ENCODE peak calls at places on chromosomes 7 and 10, in ten cellular contexts. One of them, this sample, is unnamed.

GRCh38 chr10:112755446-112756117 is 194.5 kb upstream of the TCF7L2 start:
- DNase-seq in choroid plexus epithelial cell: no peak
- DNase-seq in CD8-positive, alpha-beta memory T cell: no peak
- DNase-seq in IMR-90: no peak
- DNase-seq in epithelial cell of proximal tubule: no peak
- DNase-seq in RWPE1: no peak
- DNase-seq in vagina: no peak
- DNase-seq in NCI-H1417: no peak
- DNase-seq in NCI-H2081 treated with DMSO at 0.1 percent for 48 hours: no peak
- DNase-seq in HTR-8/SVneo: no peak
- DNase-seq in this sample: no peak

GRCh38 chr7:48209004-48209600 is 37.8 kb downstream of the ABCA13 start:
- DNase-seq in choroid plexus epithelial cell: no peak
- DNase-seq in RWPE1: no peak
- DNase-seq in NCI-H2081 treated with DMSO at 0.1 percent for 48 hours: no peak
- DNase-seq in CD8-positive, alpha-beta memory T cell: no peak
- DNase-seq in NCI-H1417: no peak
- DNase-seq in vagina: no peak
- DNase-seq in epithelial cell of proximal tubule: no peak
- DNase-seq in HTR-8/SVneo: no peak
- DNase-seq in IMR-90: no peak
- DNase-seq in this sample: no peak

GRCh38 chr10:15802375-15802949 is 57.8 kb downstream of the MINDY3 start:
- DNase-seq in CD8-positive, alpha-beta memory T cell: no peak
- DNase-seq in epithelial cell of proximal tubule: no peak
- DNase-seq in RWPE1: no peak
- DNase-seq in NCI-H1417: no peak
- DNase-seq in choroid plexus epithelial cell: peak
- DNase-seq in NCI-H2081 treated with DMSO at 0.1 percent for 48 hours: no peak
- DNase-seq in HTR-8/SVneo: no peak
- DNase-seq in vagina: no peak
- DNase-seq in IMR-90: no peak
- DNase-seq in this sample: peak

GRCh38 chr7:14133752-14134151 is 144.3 kb upstream of the ETV1 start:
- DNase-seq in epithelial cell of proximal tubule: no peak
- DNase-seq in IMR-90: no peak
- DNase-seq in HTR-8/SVneo: no peak
- DNase-seq in RWPE1: no peak
- DNase-seq in choroid plexus epithelial cell: no peak
- DNase-seq in NCI-H1417: no peak
- DNase-seq in NCI-H2081 treated with DMSO at 0.1 percent for 48 hours: no peak
- DNase-seq in vagina: no peak
- DNase-seq in CD8-positive, alpha-beta memory T cell: no peak
- DNase-seq in this sample: no peak

GRCh38 chr7:47411281-47411869 is 170.5 kb downstream of the TNS3 start:
- DNase-seq in IMR-90: no peak
- DNase-seq in epithelial cell of proximal tubule: no peak
- DNase-seq in HTR-8/SVneo: no peak
- DNase-seq in vagina: no peak
- DNase-seq in choroid plexus epithelial cell: no peak
- DNase-seq in NCI-H2081 treated with DMSO at 0.1 percent for 48 hours: no peak
- DNase-seq in CD8-positive, alpha-beta memory T cell: no peak
- DNase-seq in NCI-H1417: no peak
- DNase-seq in RWPE1: no peak
- DNase-seq in this sample: no peak

GRCh38 chr10:27072436-27073114 is 27.7 kb downstream of the ANKRD26 start:
- DNase-seq in HTR-8/SVneo: no peak
- DNase-seq in RWPE1: no peak
- DNase-seq in epithelial cell of proximal tubule: no peak
- DNase-seq in vagina: no peak
- DNase-seq in NCI-H2081 treated with DMSO at 0.1 percent for 48 hours: no peak
- DNase-seq in IMR-90: no peak
- DNase-seq in NCI-H1417: no peak
- DNase-seq in CD8-positive, alpha-beta memory T cell: no peak
- DNase-seq in choroid plexus epithelial cell: peak
- DNase-seq in this sample: no peak

GRCh38 chr7:68730194-68730593 is 868.1 kb upstream of the AUTS2 start:
- DNase-seq in HTR-8/SVneo: no peak
- DNase-seq in epithelial cell of proximal tubule: no peak
- DNase-seq in NCI-H2081 treated with DMSO at 0.1 percent for 48 hours: no peak
- DNase-seq in CD8-positive, alpha-beta memory T cell: no peak
- DNase-seq in NCI-H1417: no peak
- DNase-seq in IMR-90: no peak
- DNase-seq in choroid plexus epithelial cell: no peak
- DNase-seq in vagina: no peak
- DNase-seq in RWPE1: no peak
- DNase-seq in this sample: no peak

GRCh38 chr10:86798636-86799035 is 42.2 kb downstream of the BMPR1A start:
- DNase-seq in NCI-H1417: no peak
- DNase-seq in choroid plexus epithelial cell: peak
- DNase-seq in IMR-90: peak
- DNase-seq in CD8-positive, alpha-beta memory T cell: no peak
- DNase-seq in HTR-8/SVneo: no peak
- DNase-seq in NCI-H2081 treated with DMSO at 0.1 percent for 48 hours: no peak
- DNase-seq in vagina: no peak
- DNase-seq in RWPE1: no peak
- DNase-seq in epithelial cell of proximal tubule: no peak
- DNase-seq in this sample: no peak

GRCh38 chr7:33792547-33793105 is 112.7 kb upstream of the BMPER start:
- DNase-seq in epithelial cell of proximal tubule: no peak
- DNase-seq in choroid plexus epithelial cell: no peak
- DNase-seq in RWPE1: no peak
- DNase-seq in vagina: no peak
- DNase-seq in NCI-H2081 treated with DMSO at 0.1 percent for 48 hours: peak
- DNase-seq in CD8-positive, alpha-beta memory T cell: no peak
- DNase-seq in NCI-H1417: no peak
- DNase-seq in HTR-8/SVneo: no peak
- DNase-seq in IMR-90: no peak
- DNase-seq in this sample: no peak

GRCh38 chr7:13581097-13581496 is 408.4 kb downstream of the ETV1 start:
- DNase-seq in RWPE1: no peak
- DNase-seq in CD8-positive, alpha-beta memory T cell: no peak
- DNase-seq in vagina: no peak
- DNase-seq in NCI-H1417: no peak
- DNase-seq in choroid plexus epithelial cell: no peak
- DNase-seq in IMR-90: no peak
- DNase-seq in NCI-H2081 treated with DMSO at 0.1 percent for 48 hours: no peak
- DNase-seq in HTR-8/SVneo: no peak
- DNase-seq in epithelial cell of proximal tubule: no peak
- DNase-seq in this sample: no peak

GRCh38 chr10:97743169-97743945 is 6.4 kb downstream of the ZFYVE27 start:
- DNase-seq in IMR-90: no peak
- DNase-seq in RWPE1: no peak
- DNase-seq in HTR-8/SVneo: no peak
- DNase-seq in choroid plexus epithelial cell: no peak
- DNase-seq in epithelial cell of proximal tubule: no peak
- DNase-seq in vagina: no peak
- DNase-seq in CD8-positive, alpha-beta memory T cell: no peak
- DNase-seq in NCI-H1417: no peak
- DNase-seq in NCI-H2081 treated with DMSO at 0.1 percent for 48 hours: no peak
- DNase-seq in this sample: no peak

GRCh38 chr7:76403780-76404494 is 5.6 kb downstream of the SSC4D start:
- DNase-seq in vagina: no peak
- DNase-seq in HTR-8/SVneo: no peak
- DNase-seq in epithelial cell of proximal tubule: no peak
- DNase-seq in IMR-90: no peak
- DNase-seq in choroid plexus epithelial cell: no peak
- DNase-seq in NCI-H1417: no peak
- DNase-seq in NCI-H2081 treated with DMSO at 0.1 percent for 48 hours: no peak
- DNase-seq in RWPE1: no peak
- DNase-seq in CD8-positive, alpha-beta memory T cell: no peak
- DNase-seq in this sample: no peak

GRCh38 chr10:57979986-57980385 is 287.7 kb downstream of the IPMK start:
- DNase-seq in RWPE1: no peak
- DNase-seq in choroid plexus epithelial cell: peak
- DNase-seq in vagina: no peak
- DNase-seq in HTR-8/SVneo: no peak
- DNase-seq in NCI-H1417: no peak
- DNase-seq in epithelial cell of proximal tubule: no peak
- DNase-seq in CD8-positive, alpha-beta memory T cell: no peak
- DNase-seq in IMR-90: no peak
- DNase-seq in NCI-H2081 treated with DMSO at 0.1 percent for 48 hours: no peak
- DNase-seq in this sample: no peak

GRCh38 chr7:140225562-140226249 is 48.9 kb upstream of the KDM7A start:
- DNase-seq in RWPE1: no peak
- DNase-seq in HTR-8/SVneo: no peak
- DNase-seq in NCI-H2081 treated with DMSO at 0.1 percent for 48 hours: no peak
- DNase-seq in choroid plexus epithelial cell: peak
- DNase-seq in IMR-90: no peak
- DNase-seq in epithelial cell of proximal tubule: no peak
- DNase-seq in NCI-H1417: no peak
- DNase-seq in CD8-positive, alpha-beta memory T cell: no peak
- DNase-seq in vagina: no peak
- DNase-seq in this sample: peak

GRCh38 chr10:58641095-58641531 is 128.4 kb downstream of the BICC1 start:
- DNase-seq in epithelial cell of proximal tubule: peak
- DNase-seq in choroid plexus epithelial cell: peak
- DNase-seq in HTR-8/SVneo: peak
- DNase-seq in CD8-positive, alpha-beta memory T cell: no peak
- DNase-seq in NCI-H1417: peak
- DNase-seq in vagina: no peak
- DNase-seq in IMR-90: peak
- DNase-seq in RWPE1: peak
- DNase-seq in NCI-H2081 treated with DMSO at 0.1 percent for 48 hours: no peak
- DNase-seq in this sample: no peak

GRCh38 chr7:53350241-53350640 is 314.8 kb downstream of the POM121L12 start:
- DNase-seq in NCI-H2081 treated with DMSO at 0.1 percent for 48 hours: no peak
- DNase-seq in CD8-positive, alpha-beta memory T cell: no peak
- DNase-seq in RWPE1: peak
- DNase-seq in epithelial cell of proximal tubule: no peak
- DNase-seq in vagina: no peak
- DNase-seq in HTR-8/SVneo: no peak
- DNase-seq in NCI-H1417: no peak
- DNase-seq in choroid plexus epithelial cell: no peak
- DNase-seq in IMR-90: no peak
- DNase-seq in this sample: no peak

GRCh38 chr10:83680470-83680891 is 458.8 kb upstream of the GHITM start:
- DNase-seq in NCI-H1417: no peak
- DNase-seq in CD8-positive, alpha-beta memory T cell: peak
- DNase-seq in NCI-H2081 treated with DMSO at 0.1 percent for 48 hours: no peak
- DNase-seq in RWPE1: no peak
- DNase-seq in choroid plexus epithelial cell: no peak
- DNase-seq in HTR-8/SVneo: no peak
- DNase-seq in vagina: no peak
- DNase-seq in epithelial cell of proximal tubule: no peak
- DNase-seq in IMR-90: no peak
- DNase-seq in this sample: no peak

GRCh38 chr10:86945361-86946214 is 11.8 kb downstream of the MMRN2 start:
- DNase-seq in HTR-8/SVneo: no peak
- DNase-seq in vagina: peak
- DNase-seq in epithelial cell of proximal tubule: no peak
- DNase-seq in CD8-positive, alpha-beta memory T cell: peak
- DNase-seq in NCI-H1417: no peak
- DNase-seq in NCI-H2081 treated with DMSO at 0.1 percent for 48 hours: no peak
- DNase-seq in RWPE1: no peak
- DNase-seq in IMR-90: no peak
- DNase-seq in choroid plexus epithelial cell: no peak
- DNase-seq in this sample: no peak

GRCh38 chr10:43056568-43057011 is 20.3 kb upstream of the RET start:
- DNase-seq in epithelial cell of proximal tubule: no peak
- DNase-seq in vagina: no peak
- DNase-seq in RWPE1: no peak
- DNase-seq in HTR-8/SVneo: no peak
- DNase-seq in choroid plexus epithelial cell: no peak
- DNase-seq in NCI-H1417: no peak
- DNase-seq in NCI-H2081 treated with DMSO at 0.1 percent for 48 hours: no peak
- DNase-seq in IMR-90: no peak
- DNase-seq in CD8-positive, alpha-beta memory T cell: no peak
- DNase-seq in this sample: peak

GRCh38 chr7:140310337-140311002 is 87.9 kb downstream of the SLC37A3 start:
- DNase-seq in NCI-H1417: no peak
- DNase-seq in choroid plexus epithelial cell: no peak
- DNase-seq in CD8-positive, alpha-beta memory T cell: no peak
- DNase-seq in HTR-8/SVneo: no peak
- DNase-seq in NCI-H2081 treated with DMSO at 0.1 percent for 48 hours: no peak
- DNase-seq in IMR-90: no peak
- DNase-seq in epithelial cell of proximal tubule: no peak
- DNase-seq in RWPE1: no peak
- DNase-seq in vagina: no peak
- DNase-seq in this sample: no peak

GRCh38 chr10:111707066-111707465 is 476.5 kb downstream of the GPAM start:
- DNase-seq in NCI-H2081 treated with DMSO at 0.1 percent for 48 hours: no peak
- DNase-seq in IMR-90: no peak
- DNase-seq in choroid plexus epithelial cell: no peak
- DNase-seq in CD8-positive, alpha-beta memory T cell: no peak
- DNase-seq in epithelial cell of proximal tubule: no peak
- DNase-seq in vagina: no peak
- DNase-seq in RWPE1: no peak
- DNase-seq in HTR-8/SVneo: no peak
- DNase-seq in NCI-H1417: no peak
- DNase-seq in this sample: no peak

GRCh38 chr7:79434867-79435266 is 18.6 kb downstream of the MAGI2 start:
- DNase-seq in IMR-90: no peak
- DNase-seq in choroid plexus epithelial cell: peak
- DNase-seq in NCI-H1417: no peak
- DNase-seq in RWPE1: no peak
- DNase-seq in NCI-H2081 treated with DMSO at 0.1 percent for 48 hours: no peak
- DNase-seq in CD8-positive, alpha-beta memory T cell: no peak
- DNase-seq in HTR-8/SVneo: no peak
- DNase-seq in epithelial cell of proximal tubule: no peak
- DNase-seq in vagina: no peak
- DNase-seq in this sample: no peak